ENCODE peak calls at places on chromosomes 6 and 20, in four cellular contexts. One of them, this sample, is unnamed.

GRCh38 chr6:34438705-34439104 is 12.8 kb upstream of the RPS10 start:
- DNase-seq in endothelial cell: no peak
- DNase-seq in cardiac fibroblast: no peak
- DNase-seq in psoas muscle: no peak
- DNase-seq in this sample: no peak

GRCh38 chr6:26553739-26554668 is 15.8 kb downstream of the HMGN4 start:
- DNase-seq in endothelial cell: peak
- DNase-seq in psoas muscle: peak
- DNase-seq in cardiac fibroblast: peak
- DNase-seq in this sample: peak

GRCh38 chr6:11964729-11965128 is 47.4 kb upstream of the HIVEP1 start:
- DNase-seq in psoas muscle: no peak
- DNase-seq in endothelial cell: no peak
- DNase-seq in cardiac fibroblast: peak
- DNase-seq in this sample: peak

GRCh38 chr6:108862479-108863191 is 14.4 kb downstream of the ARMC2 start:
- DNase-seq in psoas muscle: no peak
- DNase-seq in endothelial cell: no peak
- DNase-seq in cardiac fibroblast: no peak
- DNase-seq in this sample: no peak

GRCh38 chr20:47782920-47783552 is 2.2 kb downstream of the SULF2 start:
- DNase-seq in endothelial cell: no peak
- DNase-seq in cardiac fibroblast: no peak
- DNase-seq in psoas muscle: no peak
- DNase-seq in this sample: no peak

GRCh38 chr6:82878812-82879211 is 186.8 kb downstream of the UBE3D start:
- DNase-seq in psoas muscle: no peak
- DNase-seq in endothelial cell: no peak
- DNase-seq in cardiac fibroblast: peak
- DNase-seq in this sample: peak

GRCh38 chr6:105178110-105178509 is 1.7 kb downstream of the POPDC3 start:
- DNase-seq in cardiac fibroblast: peak
- DNase-seq in endothelial cell: no peak
- DNase-seq in psoas muscle: no peak
- DNase-seq in this sample: peak

GRCh38 chr6:138655828-138656227 is 117.7 kb upstream of the CCDC28A start:
- DNase-seq in psoas muscle: no peak
- DNase-seq in endothelial cell: no peak
- DNase-seq in cardiac fibroblast: no peak
- DNase-seq in this sample: no peak

GRCh38 chr6:48597951-48598350 is 487.0 kb upstream of the PTCHD4 start:
- DNase-seq in cardiac fibroblast: no peak
- DNase-seq in endothelial cell: no peak
- DNase-seq in psoas muscle: no peak
- DNase-seq in this sample: no peak

GRCh38 chr6:35669441-35669776 is 19.3 kb downstream of the FKBP5 start:
- DNase-seq in endothelial cell: no peak
- DNase-seq in cardiac fibroblast: peak
- DNase-seq in psoas muscle: no peak
- DNase-seq in this sample: no peak

GRCh38 chr20:50467618-50468373 is 42.4 kb upstream of the PTPN1 start:
- DNase-seq in endothelial cell: peak
- DNase-seq in cardiac fibroblast: peak
- DNase-seq in psoas muscle: no peak
- DNase-seq in this sample: peak

GRCh38 chr6:113971786-113972185 is 838 bp upstream of the HDAC2 start:
- DNase-seq in cardiac fibroblast: peak
- DNase-seq in endothelial cell: no peak
- DNase-seq in psoas muscle: no peak
- DNase-seq in this sample: peak

GRCh38 chr6:113969888-113970807 is 800 bp downstream of the HDAC2 start:
- DNase-seq in psoas muscle: peak
- DNase-seq in cardiac fibroblast: peak
- DNase-seq in endothelial cell: peak
- DNase-seq in this sample: peak

GRCh38 chr6:113968472-113968871 is 2.5 kb downstream of the HDAC2 start:
- DNase-seq in psoas muscle: no peak
- DNase-seq in cardiac fibroblast: no peak
- DNase-seq in endothelial cell: no peak
- DNase-seq in this sample: no peak

GRCh38 chr6:113967777-113968176 is 3.2 kb downstream of the HDAC2 start:
- DNase-seq in endothelial cell: no peak
- DNase-seq in cardiac fibroblast: no peak
- DNase-seq in psoas muscle: no peak
- DNase-seq in this sample: no peak

DNA sequence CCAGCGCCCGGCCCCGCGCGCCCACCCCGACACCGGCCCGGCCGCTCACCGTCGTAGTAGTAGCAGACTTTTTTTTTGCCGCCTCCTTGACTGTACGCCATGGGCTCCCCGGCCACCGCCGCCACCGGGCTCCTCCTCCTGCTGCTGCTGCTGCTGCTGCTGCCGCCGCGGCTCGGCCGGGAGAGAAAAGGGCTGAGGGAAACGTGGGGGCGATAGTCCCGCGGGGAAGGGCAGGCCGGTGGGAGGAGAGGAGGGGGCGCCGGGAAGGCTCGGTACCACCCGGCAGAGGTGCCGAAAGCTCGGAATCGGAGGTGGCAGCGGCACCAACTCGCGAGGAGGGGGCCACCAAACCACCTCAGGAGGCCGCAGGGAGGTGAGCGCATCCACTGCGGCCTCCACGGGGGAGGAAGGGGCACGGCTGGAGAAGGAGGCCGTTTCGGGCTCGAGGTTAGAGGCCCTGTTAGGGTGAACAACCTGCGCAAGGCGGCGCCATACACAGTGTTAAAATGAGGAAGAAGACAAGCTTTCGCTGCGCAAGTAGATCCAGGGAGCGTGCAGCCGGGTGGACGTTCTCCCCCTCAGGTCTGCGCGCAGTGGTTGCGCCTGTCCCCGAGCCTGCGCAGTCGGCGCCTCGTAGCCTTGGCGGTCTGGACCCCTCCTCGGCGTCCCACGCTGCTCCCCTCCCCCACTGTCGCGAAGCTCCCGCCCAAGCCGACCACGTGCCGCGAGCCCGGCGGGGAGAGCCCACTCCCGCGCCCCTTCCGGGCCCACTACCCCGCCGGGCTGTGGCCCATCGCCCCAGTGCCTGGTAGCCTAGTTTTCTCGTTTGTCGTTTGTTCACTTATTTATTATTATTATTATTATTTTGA is at the start of gene HDAC2:
- DNase-seq in endothelial cell: peak
- DNase-seq in psoas muscle: peak
- DNase-seq in cardiac fibroblast: peak
- DNase-seq in this sample: peak
- TF ChIP-seq CTCF in endothelial cell: no peak
- TF ChIP-seq CTCF in psoas muscle: no peak
- TF ChIP-seq CTCF in cardiac fibroblast: no peak
- TF ChIP-seq CTCF in this sample: no peak

GRCh38 chr6:119284861-119285521 is 64.6 kb downstream of the MAN1A1 start:
- DNase-seq in endothelial cell: peak
- DNase-seq in psoas muscle: no peak
- DNase-seq in cardiac fibroblast: no peak
- DNase-seq in this sample: peak
- TF ChIP-seq CTCF in endothelial cell: peak
- TF ChIP-seq CTCF in psoas muscle: no peak
- TF ChIP-seq CTCF in cardiac fibroblast: peak
- TF ChIP-seq CTCF in this sample: no peak

GRCh38 chr6:38079537-38079936 is 260.0 kb downstream of the ZFAND3 start:
- DNase-seq in psoas muscle: no peak
- DNase-seq in endothelial cell: no peak
- DNase-seq in cardiac fibroblast: no peak
- DNase-seq in this sample: no peak

GRCh38 chr6:38079107-38079506 is 259.6 kb downstream of the ZFAND3 start:
- DNase-seq in cardiac fibroblast: no peak
- DNase-seq in psoas muscle: no peak
- DNase-seq in endothelial cell: no peak
- DNase-seq in this sample: no peak

GRCh38 chr6:38080889-38081288 is 261.4 kb downstream of the ZFAND3 start:
- DNase-seq in cardiac fibroblast: peak
- DNase-seq in psoas muscle: no peak
- DNase-seq in endothelial cell: no peak
- DNase-seq in this sample: peak

GRCh38 chr6:38078671-38079070 is 259.1 kb downstream of the ZFAND3 start:
- DNase-seq in cardiac fibroblast: peak
- DNase-seq in endothelial cell: no peak
- DNase-seq in psoas muscle: no peak
- DNase-seq in this sample: peak

DNA sequence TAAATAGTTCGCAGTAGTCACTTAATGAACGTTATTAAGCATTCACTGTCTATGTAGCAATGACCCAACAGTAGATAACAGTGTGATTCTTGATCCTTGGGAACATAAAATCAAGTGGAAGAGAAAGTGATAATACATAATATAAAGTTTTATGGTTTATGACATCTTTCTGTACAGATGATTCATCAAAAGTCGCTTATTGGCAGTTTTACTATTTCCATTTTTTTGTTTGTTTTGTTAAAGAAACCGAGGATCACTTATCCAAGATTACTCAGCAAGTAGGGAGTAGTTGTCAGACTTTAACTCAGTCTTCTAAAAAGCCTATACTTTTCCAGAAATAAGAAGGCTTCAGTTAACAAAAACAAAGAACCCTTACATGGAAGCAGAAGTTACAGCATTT is 260.8 kb downstream of the ZFAND3 start:
- DNase-seq in cardiac fibroblast: peak
- DNase-seq in endothelial cell: no peak
- DNase-seq in psoas muscle: no peak
- DNase-seq in this sample: peak
- TF ChIP-seq CTCF in cardiac fibroblast: no peak
- TF ChIP-seq CTCF in endothelial cell: no peak
- TF ChIP-seq CTCF in psoas muscle: no peak
- TF ChIP-seq CTCF in this sample: no peak

GRCh38 chr6:29974901-29975560 is 32.7 kb downstream of the HLA-A start:
- DNase-seq in endothelial cell: peak
- DNase-seq in psoas muscle: no peak
- DNase-seq in cardiac fibroblast: no peak
- DNase-seq in this sample: no peak

GRCh38 chr6:29975561-29975907 is 33.2 kb downstream of the HLA-A start:
- DNase-seq in endothelial cell: no peak
- DNase-seq in psoas muscle: no peak
- DNase-seq in cardiac fibroblast: no peak
- DNase-seq in this sample: no peak

GRCh38 chr6:29977425-29977727 is 35.0 kb downstream of the HLA-A start:
- DNase-seq in psoas muscle: no peak
- DNase-seq in cardiac fibroblast: no peak
- DNase-seq in endothelial cell: no peak
- DNase-seq in this sample: no peak

GRCh38 chr6:29976253-29976587 is 33.9 kb downstream of the HLA-A start:
- DNase-seq in cardiac fibroblast: no peak
- DNase-seq in endothelial cell: no peak
- DNase-seq in psoas muscle: no peak
- DNase-seq in this sample: no peak

GRCh38 chr6:29976588-29977424 is 34.5 kb downstream of the HLA-A start:
- DNase-seq in psoas muscle: peak
- DNase-seq in endothelial cell: peak
- DNase-seq in cardiac fibroblast: peak
- DNase-seq in this sample: peak
- TF ChIP-seq CTCF in psoas muscle: peak
- TF ChIP-seq CTCF in endothelial cell: no peak
- TF ChIP-seq CTCF in cardiac fibroblast: peak
- TF ChIP-seq CTCF in this sample: peak

DNA sequence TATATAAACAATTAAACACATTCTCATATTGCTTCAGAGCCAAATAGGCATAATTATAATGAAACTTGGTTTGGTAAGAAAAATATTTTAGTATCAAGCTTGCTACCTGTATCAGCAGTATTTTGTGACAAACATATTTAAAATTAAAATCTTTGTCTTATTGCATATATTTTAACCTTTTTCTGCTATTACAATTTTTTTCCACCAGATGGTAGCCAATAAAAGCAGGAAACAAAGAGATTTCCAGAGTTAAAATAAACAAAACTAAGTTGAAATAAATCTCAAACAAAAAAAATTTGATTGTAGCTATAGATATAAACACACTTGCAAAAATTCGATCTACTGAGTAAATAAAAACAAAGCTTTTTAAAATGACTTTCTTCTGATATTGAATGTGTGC is 491.3 kb upstream of the GJE1 start:
- DNase-seq in psoas muscle: no peak
- DNase-seq in endothelial cell: no peak
- DNase-seq in cardiac fibroblast: no peak
- DNase-seq in this sample: no peak
- TF ChIP-seq CTCF in psoas muscle: no peak
- TF ChIP-seq CTCF in endothelial cell: no peak
- TF ChIP-seq CTCF in cardiac fibroblast: no peak
- TF ChIP-seq CTCF in this sample: no peak

GRCh38 chr6:116144590-116144989 is 18.7 kb upstream of the COL10A1 start:
- DNase-seq in cardiac fibroblast: peak
- DNase-seq in endothelial cell: no peak
- DNase-seq in psoas muscle: no peak
- DNase-seq in this sample: no peak

GRCh38 chr6:116136373-116136772 is 10.4 kb upstream of the COL10A1 start:
- DNase-seq in cardiac fibroblast: no peak
- DNase-seq in endothelial cell: no peak
- DNase-seq in psoas muscle: no peak
- DNase-seq in this sample: no peak

GRCh38 chr6:116136933-116137340 is 11.0 kb upstream of the COL10A1 start:
- DNase-seq in psoas muscle: no peak
- DNase-seq in cardiac fibroblast: peak
- DNase-seq in endothelial cell: no peak
- DNase-seq in this sample: no peak

DNA sequence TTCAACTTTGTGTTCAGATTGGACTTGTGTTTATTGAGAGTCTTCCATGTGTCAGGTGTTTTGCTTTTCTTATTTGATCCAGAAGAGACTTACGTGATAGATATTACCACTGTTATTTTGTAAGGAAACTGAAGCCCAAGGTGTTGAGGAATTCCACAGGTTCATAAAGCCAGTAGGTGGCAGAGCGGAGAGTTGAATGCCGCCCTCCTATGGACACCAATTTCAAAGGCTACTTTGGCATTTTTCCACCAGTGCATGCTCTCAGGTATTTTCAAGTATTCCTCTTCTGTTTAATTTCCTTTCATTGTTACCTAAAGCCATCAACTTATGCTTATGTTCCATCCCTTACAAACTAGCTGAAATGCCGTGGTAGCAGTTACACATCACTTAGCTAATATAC is 14.0 kb upstream of the COL10A1 start:
- DNase-seq in psoas muscle: no peak
- DNase-seq in cardiac fibroblast: no peak
- DNase-seq in endothelial cell: no peak
- DNase-seq in this sample: peak
- TF ChIP-seq CTCF in psoas muscle: no peak
- TF ChIP-seq CTCF in cardiac fibroblast: no peak
- TF ChIP-seq CTCF in endothelial cell: no peak
- TF ChIP-seq CTCF in this sample: peak

DNA sequence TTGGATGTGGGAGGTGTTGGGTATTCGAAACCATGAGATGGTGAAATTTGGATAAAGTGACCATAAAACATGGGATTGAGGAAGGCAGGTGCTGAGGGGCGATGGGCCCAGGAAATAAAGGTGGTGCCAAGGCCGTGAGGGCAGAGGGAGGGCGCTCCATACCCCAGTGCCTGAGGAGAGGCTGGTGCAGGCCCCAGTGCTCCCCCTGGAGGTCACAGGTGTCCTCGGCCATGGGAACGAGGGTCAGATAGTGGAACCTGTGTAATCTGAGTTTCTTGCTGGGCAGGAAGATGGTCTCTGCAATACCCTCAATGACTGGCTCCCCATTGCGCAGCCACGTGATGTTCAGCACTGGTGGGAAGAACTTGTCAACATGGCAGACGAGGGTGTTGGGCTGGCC is 16.2 kb downstream of the HLA-DPB1 start:
- DNase-seq in cardiac fibroblast: peak
- DNase-seq in endothelial cell: peak
- DNase-seq in psoas muscle: no peak
- DNase-seq in this sample: peak
- TF ChIP-seq CTCF in cardiac fibroblast: peak
- TF ChIP-seq CTCF in endothelial cell: peak
- TF ChIP-seq CTCF in psoas muscle: peak
- TF ChIP-seq CTCF in this sample: peak

GRCh38 chr6:3259491-3259958 is 778 bp downstream of the PSMG4 start:
- DNase-seq in psoas muscle: peak
- DNase-seq in cardiac fibroblast: peak
- DNase-seq in endothelial cell: peak
- DNase-seq in this sample: peak
- TF ChIP-seq CTCF in psoas muscle: no peak
- TF ChIP-seq CTCF in cardiac fibroblast: no peak
- TF ChIP-seq CTCF in endothelial cell: no peak
- TF ChIP-seq CTCF in this sample: no peak